ENCODE peak calls at places on chromosome 3, in five cellular contexts. One of them, this sample, is unnamed.

GRCh38 chr3:63232764-63233396 is 45.2 kb upstream of the SYNPR start:
- DNase-seq in WTC11: no peak
- DNase-seq in H9: no peak
- DNase-seq in ovary: no peak
- DNase-seq in AG09319: no peak
- DNase-seq in this sample: no peak

GRCh38 chr3:70740082-70740481 is 427.6 kb upstream of the MDFIC2 start:
- DNase-seq in WTC11: no peak
- DNase-seq in H9: no peak
- DNase-seq in ovary: no peak
- DNase-seq in AG09319: no peak
- DNase-seq in this sample: no peak

GRCh38 chr3:98885851-98886250 is 15.6 kb downstream of the DCBLD2 start:
- DNase-seq in WTC11: no peak
- DNase-seq in H9: no peak
- DNase-seq in ovary: no peak
- DNase-seq in AG09319: no peak
- DNase-seq in this sample: no peak

GRCh38 chr3:49021813-49022720 is at the start of gene NDUFAF3:
- DNase-seq in WTC11: peak; percentile 97
- DNase-seq in H9: peak; percentile 95
- DNase-seq in ovary: peak; percentile 95
- DNase-seq in AG09319: peak; percentile 80
- DNase-seq in this sample: peak; percentile 98

GRCh38 chr3:142027713-142028112 is 121.6 kb downstream of the TFDP2 start:
- DNase-seq in WTC11: no peak
- DNase-seq in H9: no peak
- DNase-seq in ovary: no peak
- DNase-seq in AG09319: no peak
- DNase-seq in this sample: no peak

GRCh38 chr3:159762238-159762637 is 226.4 kb upstream of the IL12A start:
- DNase-seq in WTC11: no peak
- DNase-seq in H9: no peak
- DNase-seq in ovary: no peak
- DNase-seq in AG09319: no peak
- DNase-seq in this sample: no peak

GRCh38 chr3:16251316-16252085 is 13.2 kb downstream of the DPH3 start:
- DNase-seq in WTC11: no peak
- DNase-seq in H9: no peak
- DNase-seq in ovary: no peak
- DNase-seq in AG09319: no peak
- DNase-seq in this sample: no peak

GRCh38 chr3:81249540-81250029 is 511.9 kb downstream of the GBE1 start:
- DNase-seq in WTC11: no peak
- DNase-seq in H9: no peak
- DNase-seq in ovary: no peak
- DNase-seq in AG09319: no peak
- DNase-seq in this sample: no peak

GRCh38 chr3:16916840-16917239 is 32.1 kb downstream of the PLCL2 start:
- DNase-seq in WTC11: no peak
- DNase-seq in H9: no peak
- DNase-seq in ovary: no peak
- DNase-seq in AG09319: no peak
- DNase-seq in this sample: no peak

GRCh38 chr3:161296814-161297213 is 74.5 kb downstream of the SPTSSB start:
- DNase-seq in WTC11: no peak
- DNase-seq in H9: no peak
- DNase-seq in ovary: no peak
- DNase-seq in AG09319: no peak
- DNase-seq in this sample: no peak

GRCh38 chr3:152257246-152258074 is 11.3 kb upstream of the MBNL1 start:
- DNase-seq in WTC11: no peak
- DNase-seq in H9: no peak
- DNase-seq in ovary: no peak
- DNase-seq in AG09319: no peak
- DNase-seq in this sample: no peak

GRCh38 chr3:161454615-161455014 is 42.0 kb upstream of the OTOL1 start:
- DNase-seq in WTC11: no peak
- DNase-seq in H9: no peak
- DNase-seq in ovary: no peak
- DNase-seq in AG09319: no peak
- DNase-seq in this sample: no peak

GRCh38 chr3:120780977-120781376 is 38.4 kb downstream of the GTF2E1 start:
- DNase-seq in WTC11: no peak
- DNase-seq in H9: no peak
- DNase-seq in ovary: no peak
- DNase-seq in AG09319: no peak
- DNase-seq in this sample: no peak

GRCh38 chr3:88150771-88151170 is 1.0 kb downstream of the C3orf38 start:
- DNase-seq in WTC11: no peak
- DNase-seq in H9: no peak
- DNase-seq in ovary: no peak
- DNase-seq in AG09319: no peak
- DNase-seq in this sample: no peak

GRCh38 chr3:17491601-17492000 is 250.8 kb downstream of the TBC1D5 start:
- DNase-seq in WTC11: no peak
- DNase-seq in H9: no peak
- DNase-seq in ovary: no peak
- DNase-seq in AG09319: no peak
- DNase-seq in this sample: no peak

GRCh38 chr3:150599611-150600297 is 3.4 kb upstream of the SELENOT start:
- DNase-seq in WTC11: peak; percentile 16
- DNase-seq in H9: peak; percentile 59
- DNase-seq in ovary: no peak
- DNase-seq in AG09319: no peak
- DNase-seq in this sample: no peak

GRCh38 chr3:111739241-111739952 is 119.7 kb upstream of the PHLDB2 start:
- DNase-seq in WTC11: no peak
- DNase-seq in H9: no peak
- DNase-seq in ovary: no peak
- DNase-seq in AG09319: no peak
- DNase-seq in this sample: no peak

GRCh38 chr3:46369675-46370132 is 1.0 kb upstream of the CCR5 start:
- DNase-seq in WTC11: no peak
- DNase-seq in H9: no peak
- DNase-seq in ovary: no peak
- DNase-seq in AG09319: no peak
- DNase-seq in this sample: peak; percentile 13

GRCh38 chr3:64121750-64122311 is 98.5 kb upstream of the PSMD6 start:
- DNase-seq in WTC11: no peak
- DNase-seq in H9: no peak
- DNase-seq in ovary: no peak
- DNase-seq in AG09319: no peak
- DNase-seq in this sample: no peak

GRCh38 chr3:27479816-27480543 is 4.2 kb downstream of the SLC4A7 start:
- DNase-seq in WTC11: no peak
- DNase-seq in H9: no peak
- DNase-seq in ovary: no peak
- DNase-seq in AG09319: no peak
- DNase-seq in this sample: no peak

GRCh38 chr3:143078883-143079282 is 40.7 kb upstream of the CHST2 start:
- DNase-seq in WTC11: no peak
- DNase-seq in H9: no peak
- DNase-seq in ovary: no peak
- DNase-seq in AG09319: no peak
- DNase-seq in this sample: no peak

GRCh38 chr3:33277193-33277882 is at the start of gene FBXL2:
- DNase-seq in WTC11: peak; percentile 94
- DNase-seq in H9: peak; percentile 96
- DNase-seq in ovary: peak; percentile 71
- DNase-seq in AG09319: peak; percentile 10
- DNase-seq in this sample: peak; percentile 95

GRCh38 chr3:153232737-153233330 is 70.8 kb downstream of the RAP2B start:
- DNase-seq in WTC11: no peak
- DNase-seq in H9: no peak
- DNase-seq in ovary: no peak
- DNase-seq in AG09319: peak; percentile 38
- DNase-seq in this sample: no peak

GRCh38 chr3:10697918-10698317 is 118.1 kb upstream of the SLC6A11 start:
- DNase-seq in WTC11: peak; percentile 19
- DNase-seq in H9: peak; percentile 52
- DNase-seq in ovary: no peak
- DNase-seq in AG09319: no peak
- DNase-seq in this sample: no peak

GRCh38 chr3:110420158-110420641 is 651.4 kb upstream of the NECTIN3 start:
- DNase-seq in WTC11: no peak
- DNase-seq in H9: no peak
- DNase-seq in ovary: no peak
- DNase-seq in AG09319: peak; percentile 44
- DNase-seq in this sample: no peak

GRCh38 chr3:45782381-45782780 is 14.0 kb downstream of the SLC6A20 start:
- DNase-seq in WTC11: no peak
- DNase-seq in H9: no peak
- DNase-seq in ovary: no peak
- DNase-seq in AG09319: no peak
- DNase-seq in this sample: no peak

GRCh38 chr3:42936157-42936981 is 30.4 kb downstream of the ZNF662 start:
- DNase-seq in WTC11: no peak
- DNase-seq in H9: no peak
- DNase-seq in ovary: peak; percentile 77
- DNase-seq in AG09319: no peak
- DNase-seq in this sample: no peak

GRCh38 chr3:32880225-32880624 is 62.4 kb downstream of the TRIM71 start:
- DNase-seq in WTC11: no peak
- DNase-seq in H9: no peak
- DNase-seq in ovary: no peak
- DNase-seq in AG09319: no peak
- DNase-seq in this sample: no peak

DNA sequence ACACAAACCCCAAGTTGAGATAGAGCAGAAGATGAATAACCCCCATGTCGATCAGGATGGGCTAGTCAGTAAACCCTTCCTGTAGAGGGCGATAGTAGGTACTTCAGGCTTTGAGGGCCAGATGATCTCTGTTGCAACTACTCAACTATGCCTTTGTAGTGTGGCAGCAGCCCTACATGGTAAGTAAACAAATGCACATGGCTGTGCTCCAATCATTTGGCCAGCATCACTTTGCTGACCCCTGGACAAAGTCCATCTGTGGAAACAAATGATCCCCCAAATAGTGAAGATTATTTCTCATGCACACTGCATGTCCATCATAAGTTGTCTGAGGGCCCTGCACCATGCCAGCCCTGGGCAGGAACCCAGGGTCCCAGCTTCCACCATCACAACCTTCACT is 402.2 kb upstream of the PROK2 start:
- DNase-seq in WTC11: no peak
- DNase-seq in H9: no peak
- DNase-seq in ovary: no peak
- DNase-seq in AG09319: no peak
- DNase-seq in this sample: no peak
- TF ChIP-seq CTCF in WTC11: no peak
- TF ChIP-seq CTCF in H9: peak; percentile 58
- TF ChIP-seq CTCF in ovary: no peak
- TF ChIP-seq CTCF in AG09319: no peak
- TF ChIP-seq CTCF in this sample: no peak

DNA sequence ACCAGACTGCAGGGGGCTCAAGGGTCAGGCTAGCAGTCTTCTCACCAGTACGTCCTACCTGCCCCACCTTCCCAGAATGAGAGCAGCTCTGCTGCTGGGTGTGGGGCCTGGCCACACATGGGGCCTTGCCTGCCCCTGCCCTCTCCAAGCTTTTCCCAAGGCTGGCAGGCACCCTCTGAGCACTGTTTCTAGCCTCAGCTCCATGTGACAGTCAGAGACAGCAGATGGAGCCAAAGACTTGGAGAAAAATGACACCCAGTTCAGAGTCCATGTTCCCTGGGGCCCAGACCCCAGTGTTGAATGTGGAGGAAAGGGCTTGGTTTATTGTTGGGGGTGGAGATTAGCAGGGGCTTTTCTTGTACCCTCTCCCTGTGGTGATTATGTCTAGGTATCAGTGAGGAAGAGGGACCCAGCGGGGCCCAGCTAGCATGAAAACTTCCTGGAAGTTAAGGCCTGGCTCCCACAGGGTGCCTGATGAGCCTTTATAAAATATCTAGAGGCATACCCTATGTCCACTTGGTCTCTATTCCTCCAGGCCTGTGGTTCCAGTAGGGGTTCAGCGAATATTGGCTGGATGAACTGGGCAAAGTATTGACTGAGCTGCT is 153.8 kb downstream of the EEFSEC start:
- DNase-seq in WTC11: no peak
- DNase-seq in H9: peak; percentile 27
- DNase-seq in ovary: no peak
- DNase-seq in AG09319: no peak
- DNase-seq in this sample: peak; percentile 66
- TF ChIP-seq CTCF in WTC11: no peak
- TF ChIP-seq CTCF in H9: peak; percentile 33
- TF ChIP-seq CTCF in ovary: no peak
- TF ChIP-seq CTCF in AG09319: no peak
- TF ChIP-seq CTCF in this sample: peak; percentile 38

GRCh38 chr3:34408088-34408487 is 609.7 kb downstream of the PDCD6IP start:
- DNase-seq in WTC11: no peak
- DNase-seq in H9: no peak
- DNase-seq in ovary: no peak
- DNase-seq in AG09319: no peak
- DNase-seq in this sample: no peak

DNA sequence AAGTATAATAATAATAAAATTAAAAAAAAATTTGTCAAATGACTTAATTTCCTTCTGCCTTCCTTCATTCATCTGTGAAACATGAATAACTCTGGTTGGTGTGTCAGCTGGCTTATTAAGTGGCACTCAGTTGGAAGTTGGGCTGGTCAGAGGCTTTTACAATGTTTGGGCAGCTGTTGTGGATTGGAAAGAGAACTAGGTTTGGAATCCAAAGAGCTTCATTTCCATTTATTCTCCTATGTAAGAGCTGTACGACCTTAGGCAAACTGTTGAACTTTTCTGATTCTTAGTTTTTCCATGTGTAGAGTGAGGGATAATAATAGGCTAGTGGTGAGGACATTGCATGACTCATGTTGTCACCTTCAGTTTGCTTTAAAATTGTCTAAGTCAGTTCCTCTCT is 606.7 kb downstream of the PDCD6IP start:
- DNase-seq in WTC11: no peak
- DNase-seq in H9: no peak
- DNase-seq in ovary: no peak
- DNase-seq in AG09319: no peak
- DNase-seq in this sample: no peak
- TF ChIP-seq CTCF in WTC11: no peak
- TF ChIP-seq CTCF in H9: no peak
- TF ChIP-seq CTCF in ovary: no peak
- TF ChIP-seq CTCF in AG09319: no peak
- TF ChIP-seq CTCF in this sample: no peak

GRCh38 chr3:138945646-138946553 is 1.0 kb downstream of the FOXL2 start:
- DNase-seq in WTC11: peak; percentile 71
- DNase-seq in H9: peak; percentile 64
- DNase-seq in ovary: peak; percentile 63
- DNase-seq in AG09319: no peak
- DNase-seq in this sample: no peak
- TF ChIP-seq CTCF in WTC11: peak; percentile 17
- TF ChIP-seq CTCF in H9: peak; percentile 51
- TF ChIP-seq CTCF in ovary: no peak
- TF ChIP-seq CTCF in AG09319: peak; percentile 25
- TF ChIP-seq CTCF in this sample: peak; percentile 31

DNA sequence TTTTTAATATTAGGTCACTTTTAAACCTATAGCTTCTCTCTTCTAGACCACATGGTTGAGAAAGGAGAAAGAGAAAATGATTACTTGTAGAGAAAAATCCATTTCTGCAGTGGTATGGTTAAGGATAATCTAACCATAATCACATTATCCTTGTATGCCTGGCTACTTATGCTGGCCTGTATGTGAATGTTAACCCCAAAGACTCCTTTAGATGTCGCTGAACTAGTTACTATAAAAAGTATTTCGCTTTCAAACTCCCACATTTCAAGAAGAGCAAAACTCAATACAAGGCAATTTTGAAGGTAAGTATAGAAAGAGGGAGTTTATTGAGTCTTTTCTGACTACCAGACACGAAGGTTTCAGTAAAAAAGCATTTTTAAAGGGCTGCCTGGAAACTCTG is 2.2 kb downstream of the KCTD6 start:
- DNase-seq in WTC11: no peak
- DNase-seq in H9: no peak
- DNase-seq in ovary: no peak
- DNase-seq in AG09319: no peak
- DNase-seq in this sample: no peak
- TF ChIP-seq CTCF in WTC11: no peak
- TF ChIP-seq CTCF in H9: no peak
- TF ChIP-seq CTCF in ovary: no peak
- TF ChIP-seq CTCF in AG09319: no peak
- TF ChIP-seq CTCF in this sample: peak; percentile 25

This sample was measured in osteocyte.